ENCODE peak calls at places on chromosomes 4 and X, in six cellular contexts. K is HCEC 1CT, H is T follicular helper cell, V is RWPE2, P is nephron progenitor cell, I is head of caudate nucleus. Y is an unnamed sample.

GRCh38 chrX:123818243-123818642 is 41.6 kb upstream of the XIAP start:
- DNase-seq in H (no peak), V (no peak), K (peak), P (no peak), I (no peak), Y (no peak)

GRCh38 chr4:101175896-101176676 is 171.2 kb downstream of the PPP3CA start:
- DNase-seq in K (no peak), V (no peak), H (no peak), P (no peak), I (no peak), Y (no peak)

GRCh38 chr4:150348079-150348478 is 233.9 kb upstream of the MAB21L2 start:
- DNase-seq in P (no peak), I (no peak), H (no peak), K (peak), V (no peak), Y (peak)

GRCh38 chrX:10387011-10387410 is 230.2 kb downstream of the CLCN4 start:
- DNase-seq in K (peak), P (no peak), I (no peak), H (no peak), V (no peak), Y (no peak)

GRCh38 chr4:36285784-36286480 is 4.5 kb downstream of the DTHD1 start:
- DNase-seq in P (no peak), V (no peak), K (no peak), H (peak), I (no peak), Y (no peak)

GRCh38 chrX:69387559-69388487 is 116.3 kb upstream of the NALF2 start:
- DNase-seq in P (peak), K (peak), H (peak), V (no peak), I (peak), Y (peak)

GRCh38 chr4:1249731-1250526 is 999 bp upstream of the CTBP1 start:
- DNase-seq in I (peak), P (no peak), H (no peak), K (no peak), V (peak), Y (no peak)

GRCh38 chrX:153061732-153062131 is 5.5 kb downstream of the PNMA3 start:
- DNase-seq in K (peak), P (no peak), V (no peak), H (no peak), I (no peak), Y (no peak)

GRCh38 chr4:86261634-86262033 is 98.2 kb downstream of the MAPK10 start:
- DNase-seq in V (no peak), I (no peak), K (no peak), P (no peak), H (no peak), Y (no peak)

GRCh38 chr4:3685081-3685645 is 81.0 kb upstream of the ADRA2C start:
- DNase-seq in H (no peak), P (no peak), K (no peak), I (no peak), V (no peak), Y (no peak)

GRCh38 chrX:70049925-70050324 is at the start of gene AWAT2:
- DNase-seq in P (no peak), I (no peak), K (no peak), V (no peak), H (no peak), Y (no peak)

GRCh38 chrX:56786889-56787733 is 58.1 kb downstream of the NBDY start:
- DNase-seq in K (no peak), V (no peak), I (no peak), H (no peak), P (no peak), Y (no peak)

GRCh38 chr4:112082954-112083586 is 62.2 kb upstream of the FAM241A start:
- DNase-seq in I (no peak), P (no peak), K (peak), V (no peak), H (no peak), Y (peak)

GRCh38 chr4:84631573-84631972 is 48.6 kb downstream of the CDS1 start:
- DNase-seq in V (no peak), P (no peak), K (no peak), I (no peak), H (no peak), Y (no peak)

GRCh38 chrX:37905436-37906147 is 58.2 kb upstream of the DYNLT3 start:
- DNase-seq in I (peak), K (no peak), H (no peak), P (peak), V (no peak), Y (no peak)

GRCh38 chr4:152678841-152679240 is 956 bp downstream of the TMEM154 start:
- DNase-seq in V (no peak), H (no peak), I (no peak), K (no peak), P (no peak), Y (no peak)

GRCh38 chr4:82560853-82561744 is 689 bp downstream of the TMEM150C start:
- DNase-seq in I (peak), V (no peak), P (no peak), H (no peak), K (no peak), Y (no peak)

GRCh38 chr4:115187136-115187535 is 73.7 kb upstream of the NDST4 start:
- DNase-seq in I (no peak), K (no peak), P (no peak), H (no peak), V (no peak), Y (no peak)

GRCh38 chr4:1323635-1324442 is 23.2 kb upstream of the UVSSA start:
- DNase-seq in V (peak), K (peak), I (no peak), H (no peak), P (no peak), Y (no peak)

GRCh38 chrX:103464774-103465117 is 54.5 kb downstream of the RAB40A start:
- DNase-seq in V (no peak), I (peak), K (peak), H (peak), P (peak), Y (peak)

GRCh38 chrX:3263681-3264126 is 82.7 kb downstream of the MXRA5 start:
- DNase-seq in K (no peak), V (no peak), I (no peak), P (no peak), H (no peak), Y (no peak)

GRCh38 chr4:116358633-116359222 is 726.6 kb downstream of the TRAM1L1 start:
- DNase-seq in K (peak), I (peak), V (no peak), P (peak), H (no peak), Y (no peak)

GRCh38 chrX:3299626-3300025 is 46.8 kb downstream of the MXRA5 start:
- DNase-seq in V (no peak), K (no peak), H (no peak), I (no peak), P (no peak), Y (no peak)

GRCh38 chrX:135194684-135195083 is 23.5 kb upstream of the CT55 start:
- DNase-seq in V (no peak), P (no peak), K (no peak), I (no peak), H (no peak), Y (no peak)

GRCh38 chrX:23634181-23634580 is 33.1 kb upstream of the PRDX4 start:
- DNase-seq in I (no peak), K (no peak), P (no peak), V (no peak), H (no peak), Y (no peak)